ENCODE peak calls at places on chromosomes 2 and 18, in seven cellular contexts. X is retinal pigment epithelial cell, J is fibroblast of the aortic adventitia, E is HCT116, P is endothelial cell, C is upper lobe of left lung, U is heart left ventricle. G is an unnamed sample.

GRCh38 chr2:74472086-74472944 is at the start of gene MRPL53:
- DNase-seq in P (peak), C (peak), X (peak), E (peak), U (peak), J (peak), G (peak)

GRCh38 chr2:158724803-158725271 is 70.3 kb upstream of the DAPL1 start:
- DNase-seq in U (no peak), P (no peak), C (no peak), J (no peak), E (no peak), X (peak), G (no peak)

GRCh38 chr2:135839713-135840112 is 2.7 kb upstream of the LCT start:
- DNase-seq in X (peak), C (no peak), U (no peak), E (no peak), J (peak), P (no peak), G (peak)

GRCh38 chr18:58911241-58911640 is 46.6 kb downstream of the ZNF532 start:
- DNase-seq in J (peak), U (no peak), E (no peak), X (no peak), C (no peak), P (no peak), G (no peak)

GRCh38 chr18:33802955-33803354 is 224.9 kb downstream of the ASXL3 start:
- DNase-seq in E (no peak), U (no peak), P (no peak), J (no peak), C (no peak), X (no peak), G (no peak)

GRCh38 chr2:13676269-13676668 is 956.2 kb upstream of the LRATD1 start:
- DNase-seq in J (no peak), C (no peak), P (no peak), X (peak), E (no peak), U (no peak), G (no peak)

GRCh38 chr18:69882965-69883668 is 64.6 kb downstream of the CD226 start:
- DNase-seq in E (no peak), P (no peak), C (no peak), U (no peak), X (no peak), J (no peak), G (no peak)

GRCh38 chr2:2714413-2714812 is 383.3 kb upstream of the MYT1L start:
- DNase-seq in X (no peak), P (no peak), J (no peak), U (no peak), C (no peak), E (no peak), G (no peak)

GRCh38 chr2:88055049-88055435 is 541 bp downstream of the KRCC1 start:
- DNase-seq in E (no peak), U (no peak), J (peak), X (no peak), P (no peak), C (no peak), G (no peak)

GRCh38 chr2:71857632-71858031 is 290.0 kb downstream of the CYP26B1 start:
- DNase-seq in U (no peak), C (no peak), E (no peak), P (no peak), J (no peak), X (no peak), G (no peak)

GRCh38 chr18:48947583-48947982 is 3.2 kb downstream of the SMAD7 start:
- DNase-seq in E (no peak), X (no peak), U (peak), P (no peak), J (no peak), C (no peak), G (no peak)

GRCh38 chr18:70422061-70422965 is 133.5 kb downstream of the SOCS6 start:
- DNase-seq in C (no peak), E (peak), X (peak), J (peak), U (peak), P (no peak), G (peak)

GRCh38 chr18:28684746-28685145 is 507.8 kb upstream of the CDH2 start:
- DNase-seq in U (no peak), C (no peak), E (no peak), P (no peak), X (no peak), J (peak), G (peak)

GRCh38 chr18:79380816-79381806 is 14.6 kb upstream of the NFATC1 start:
- DNase-seq in J (peak), E (no peak), X (no peak), U (peak), P (peak), C (peak), G (peak)

GRCh38 chr18:80232030-80232429 is 15.3 kb downstream of the PARD6G start:
- DNase-seq in P (no peak), C (no peak), J (no peak), U (no peak), X (no peak), E (no peak), G (no peak)

GRCh38 chr18:75456277-75456676 is 28.8 kb upstream of the SMIM21 start:
- DNase-seq in P (no peak), C (no peak), J (no peak), E (no peak), X (no peak), U (no peak), G (no peak)

GRCh38 chr18:23902396-23902795 is 112.2 kb upstream of the TTC39C start:
- DNase-seq in U (no peak), X (no peak), J (no peak), E (no peak), P (no peak), C (no peak), G (no peak)

GRCh38 chr2:134669731-134670669 is 48.8 kb downstream of the TMEM163 start:
- DNase-seq in E (no peak), U (no peak), J (no peak), X (no peak), P (no peak), C (no peak), G (no peak)

GRCh38 chr18:12686100-12686499 is 16.4 kb downstream of the CEP76 start:
- DNase-seq in E (peak), C (no peak), U (no peak), P (no peak), J (peak), X (no peak), G (peak)
- TF ChIP-seq CTCF in E (peak), C (no peak), U (no peak), P (no peak), J (no peak), X (peak), G (peak)

GRCh38 chr18:52340466-52341378 is 725 bp downstream of the DCC start:
- DNase-seq in X (no peak), C (peak), E (no peak), U (no peak), P (no peak), J (no peak), G (no peak)

GRCh38 chr18:52341617-52342381 is 1.8 kb downstream of the DCC start:
- DNase-seq in U (no peak), C (peak), J (no peak), E (no peak), X (no peak), P (peak), G (no peak)

GRCh38 chr18:52343138-52343537 is 3.1 kb downstream of the DCC start:
- DNase-seq in J (no peak), X (no peak), U (no peak), P (no peak), C (no peak), E (no peak), G (no peak)

GRCh38 chr18:52337286-52337685 is 2.7 kb upstream of the DCC start:
- DNase-seq in J (no peak), X (no peak), U (no peak), E (no peak), P (no peak), C (no peak), G (no peak)

GRCh38 chr18:52339891-52340371 is at the start of gene DCC:
- DNase-seq in C (peak), E (no peak), P (peak), J (peak), U (no peak), X (peak), G (no peak)
- TF ChIP-seq CTCF in C (peak), E (no peak), P (no peak), J (peak), U (peak), X (peak), G (no peak)

GRCh38 chr2:239311132-239312040 is 89.4 kb downstream of the HDAC4 start:
- DNase-seq in X (no peak), J (no peak), E (no peak), P (no peak), C (no peak), U (no peak), G (no peak)

GRCh38 chr2:239307921-239308620 is 92.7 kb downstream of the HDAC4 start:
- DNase-seq in X (no peak), P (no peak), E (no peak), U (no peak), C (peak), J (no peak), G (no peak)

GRCh38 chr2:239310401-239311061 is 90.3 kb downstream of the HDAC4 start:
- DNase-seq in P (no peak), E (no peak), U (no peak), X (no peak), C (no peak), J (no peak), G (no peak)

GRCh38 chr2:239308696-239309397 is 92.0 kb downstream of the HDAC4 start:
- DNase-seq in J (peak), E (no peak), C (peak), U (no peak), P (no peak), X (no peak), G (peak)

GRCh38 chr2:239309398-239310245 is 91.2 kb downstream of the HDAC4 start:
- DNase-seq in X (no peak), P (no peak), C (peak), E (no peak), U (no peak), J (no peak), G (no peak)
- TF ChIP-seq CTCF in X (no peak), P (no peak), C (no peak), E (no peak), U (no peak), J (peak), G (no peak)

GRCh38 chr2:106638609-106639008 is 151.4 kb downstream of the CD8B2 start:
- DNase-seq in E (no peak), J (no peak), C (no peak), X (no peak), P (no peak), U (no peak), G (no peak)

GRCh38 chr2:106642679-106643078 is 155.5 kb downstream of the CD8B2 start:
- DNase-seq in U (no peak), E (no peak), J (no peak), X (no peak), C (no peak), P (no peak), G (no peak)

GRCh38 chr2:106638043-106638442 is 150.9 kb downstream of the CD8B2 start:
- DNase-seq in J (peak), X (peak), P (no peak), E (no peak), C (no peak), U (no peak), G (peak)
- TF ChIP-seq CTCF in J (peak), X (peak), P (peak), E (peak), C (no peak), U (no peak), G (peak)

DNA sequence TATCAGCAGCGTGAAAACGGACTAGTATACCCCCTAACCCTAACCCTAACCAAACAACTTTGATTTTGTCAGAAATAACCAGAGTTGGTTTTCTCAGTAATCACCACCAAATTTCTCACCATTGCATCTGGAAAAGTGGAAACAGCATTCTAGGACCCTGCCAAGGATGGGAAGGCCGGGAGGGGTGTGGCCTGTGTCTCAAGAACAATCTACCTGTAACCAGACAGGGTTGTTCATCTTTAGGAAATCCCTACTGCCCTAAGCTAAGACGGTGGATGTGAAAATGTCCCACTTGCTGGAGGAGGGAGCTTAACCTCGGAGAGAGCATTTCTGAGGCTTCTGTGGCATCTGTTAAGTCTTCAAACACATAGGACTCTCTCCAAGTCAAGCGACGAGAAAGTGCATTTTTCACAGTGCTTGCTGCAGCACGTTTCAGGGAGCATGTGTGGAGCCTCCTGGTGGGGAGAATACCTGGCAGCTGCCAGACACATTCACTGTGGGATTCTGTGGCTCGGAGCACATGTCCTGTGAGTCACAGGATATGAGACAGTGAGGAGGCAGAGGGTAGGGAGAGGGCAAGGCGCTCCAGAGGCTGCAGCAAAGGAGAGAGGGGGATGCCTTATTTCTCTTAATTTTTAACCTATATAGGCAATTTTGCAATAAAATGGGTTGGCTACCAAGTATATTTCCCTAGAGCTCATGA is 207.5 kb downstream of the SPP2 start:
- DNase-seq in C (no peak), X (peak), E (peak), P (peak), U (peak), J (peak), G (peak)
- TF ChIP-seq CTCF in C (peak), X (peak), E (peak), P (no peak), U (peak), J (peak), G (peak)

GRCh38 chr2:85800576-85800975 is 46.8 kb downstream of the ATOH8 start:
- DNase-seq in U (no peak), E (no peak), J (no peak), P (no peak), C (no peak), X (no peak), G (no peak)

GRCh38 chr2:85799215-85799956 is 45.6 kb downstream of the ATOH8 start:
- DNase-seq in X (no peak), J (no peak), E (peak), P (no peak), U (peak), C (peak), G (no peak)

GRCh38 chr2:85802337-85803103 is 48.7 kb downstream of the ATOH8 start:
- DNase-seq in J (no peak), P (no peak), E (no peak), C (no peak), X (no peak), U (no peak), G (no peak)

GRCh38 chr2:85804026-85804425 is 50.2 kb downstream of the ATOH8 start:
- DNase-seq in P (no peak), E (no peak), X (no peak), J (no peak), C (no peak), U (no peak), G (no peak)

DNA sequence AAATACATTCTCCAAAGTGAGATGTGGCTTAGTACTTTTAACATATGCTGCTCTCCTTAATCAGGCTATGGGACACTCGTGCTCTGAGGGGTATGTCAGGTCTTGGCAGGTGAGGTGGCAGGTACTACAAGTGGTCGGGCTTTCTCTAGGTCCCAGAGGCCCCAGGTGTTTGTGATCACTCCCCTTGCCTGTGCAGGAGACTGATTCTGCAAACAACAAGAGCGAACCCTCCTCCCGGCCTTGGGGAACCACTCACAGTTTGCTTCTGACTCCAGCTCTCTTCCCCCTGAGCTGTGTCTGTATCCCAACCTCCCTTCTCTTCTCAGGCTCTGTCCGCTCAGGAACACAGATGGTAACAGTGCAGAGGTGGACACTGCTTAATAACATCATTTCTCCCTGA is 48.1 kb downstream of the ATOH8 start:
- DNase-seq in C (no peak), X (no peak), U (no peak), E (no peak), J (no peak), P (no peak), G (no peak)
- TF ChIP-seq CTCF in C (no peak), X (no peak), U (no peak), E (no peak), J (no peak), P (no peak), G (no peak)

GRCh38 chr2:129885735-129886134 is 93.7 kb upstream of the RAB6C start:
- DNase-seq in P (no peak), U (no peak), J (no peak), E (no peak), X (no peak), C (no peak), G (no peak)
- TF ChIP-seq CTCF in P (no peak), U (no peak), J (peak), E (no peak), X (peak), C (no peak), G (no peak)

GRCh38 chr2:20868377-20868776 is 45.5 kb upstream of the LDAH start:
- DNase-seq in U (no peak), X (no peak), P (no peak), J (no peak), C (no peak), E (no peak), G (no peak)
- TF ChIP-seq CTCF in U (no peak), X (no peak), P (no peak), J (no peak), C (no peak), E (no peak), G (no peak)